ENCODE peak calls at places on chromosomes 7 and 10, in nine cellular contexts. T, G, Q, D, R, P, A, Z and V are unnamed samples.

GRCh38 chr7:55020481-55020871 is 1.7 kb downstream of the EGFR start:
- DNase-seq in D (peak), G (peak), Z (peak), Q (peak), P (no peak), R (peak), T (no peak), A (no peak), V (peak)

GRCh38 chr7:15305002-15305600 is 256.7 kb downstream of the AGMO start:
- DNase-seq in Q (peak), T (no peak), A (peak), R (no peak), D (peak), P (no peak), Z (peak), G (peak), V (no peak)

GRCh38 chr7:4641667-4642467 is 40.2 kb upstream of the FOXK1 start:
- DNase-seq in T (peak), R (peak), D (peak), P (peak), Q (peak), Z (peak), G (peak), A (peak), V (peak)

GRCh38 chr10:3493621-3494020 is 291.4 kb downstream of the KLF6 start:
- DNase-seq in A (no peak), G (no peak), T (no peak), R (no peak), Q (no peak), Z (no peak), D (no peak), P (no peak), V (no peak)

GRCh38 chr7:142788303-142789286 is 17.8 kb downstream of the PRSS2 start:
- DNase-seq in P (no peak), Q (no peak), A (no peak), R (no peak), T (no peak), Z (no peak), D (no peak), G (no peak), V (no peak)

GRCh38 chr7:47915066-47915976 is 32.9 kb downstream of the PKD1L1 start:
- DNase-seq in A (no peak), G (no peak), D (peak), P (no peak), Z (peak), Q (no peak), T (no peak), R (no peak), V (no peak)

GRCh38 chr10:132185601-132186487 is 904 bp upstream of the DPYSL4 start:
- DNase-seq in P (no peak), Z (no peak), T (peak), D (peak), G (peak), Q (no peak), R (no peak), A (peak), V (no peak)

GRCh38 chr7:84336303-84336702 is 141.7 kb upstream of the SEMA3A start:
- DNase-seq in T (no peak), A (no peak), D (peak), R (no peak), Q (no peak), P (peak), Z (peak), G (no peak), V (no peak)

GRCh38 chr10:86373828-86374227 is 7.2 kb upstream of the GRID1 start:
- DNase-seq in D (no peak), Z (no peak), G (no peak), T (no peak), Q (no peak), A (no peak), R (peak), P (no peak), V (no peak)

GRCh38 chr7:140360697-140361229 is 37.6 kb downstream of the SLC37A3 start:
- DNase-seq in G (no peak), R (no peak), T (no peak), Q (no peak), Z (no peak), A (no peak), D (no peak), P (no peak), V (no peak)

GRCh38 chr7:53059591-53059990 is 24.2 kb downstream of the POM121L12 start:
- DNase-seq in T (no peak), P (no peak), D (no peak), Q (no peak), Z (no peak), A (no peak), R (no peak), G (no peak), V (no peak)

GRCh38 chr7:41045556-41046123 is 657.2 kb downstream of the INHBA start:
- DNase-seq in T (no peak), Q (no peak), P (no peak), R (no peak), A (peak), D (no peak), G (no peak), Z (no peak), V (no peak)

GRCh38 chr7:124276005-124276606 is 243.2 kb upstream of the TMEM229A start:
- DNase-seq in G (no peak), Q (peak), Z (no peak), A (peak), P (no peak), R (no peak), D (peak), T (no peak), V (no peak)

GRCh38 chr10:14385591-14386201 is 55.0 kb upstream of the FRMD4A start:
- DNase-seq in P (no peak), Z (peak), A (no peak), Q (peak), R (no peak), T (no peak), D (peak), G (no peak), V (no peak)

GRCh38 chr7:27107391-27107900 is 5.0 kb upstream of the HOXA2 start:
- DNase-seq in Z (no peak), A (no peak), G (no peak), R (peak), D (no peak), T (no peak), P (no peak), Q (no peak), V (no peak)

GRCh38 chr7:27106181-27106905 is 3.9 kb upstream of the HOXA2 start:
- DNase-seq in Q (no peak), G (no peak), A (peak), D (no peak), R (peak), Z (peak), T (no peak), P (no peak), V (peak)

GRCh38 chr7:27107901-27108381 is 5.5 kb upstream of the HOXA2 start:
- DNase-seq in G (no peak), T (no peak), Q (no peak), D (no peak), R (peak), P (no peak), A (no peak), Z (no peak), V (no peak)

GRCh38 chr7:27105161-27106122 is 3.0 kb upstream of the HOXA2 start:
- DNase-seq in Q (no peak), Z (no peak), G (no peak), P (no peak), A (no peak), T (no peak), D (no peak), R (no peak), V (no peak)

GRCh38 chr7:27106906-27107250 is 4.4 kb upstream of the HOXA2 start:
- DNase-seq in A (no peak), Z (no peak), D (no peak), G (no peak), T (no peak), Q (no peak), R (no peak), P (no peak), V (no peak)
- H3K4me3 ChIP-seq in A (no peak), Z (peak), D (no peak), G (peak), T (no peak), Q (no peak), R (peak), P (no peak), V (no peak)

GRCh38 chr7:100195222-100195621 is 17.5 kb downstream of the STAG3 start:
- DNase-seq in A (no peak), Z (no peak), D (no peak), R (no peak), G (no peak), P (no peak), T (no peak), Q (no peak), V (no peak)

GRCh38 chr7:100198266-100198665 is 20.5 kb downstream of the STAG3 start:
- DNase-seq in R (no peak), D (no peak), Q (no peak), P (no peak), A (no peak), Z (no peak), G (no peak), T (no peak), V (no peak)

GRCh38 chr7:100200693-100201092 is 19.1 kb upstream of the PVRIG start:
- DNase-seq in R (no peak), P (no peak), T (no peak), A (no peak), Q (no peak), D (no peak), Z (no peak), G (no peak), V (no peak)
- H3K4me3 ChIP-seq in R (no peak), P (no peak), T (no peak), A (no peak), Q (no peak), D (no peak), Z (no peak), G (no peak), V (no peak)

DNA sequence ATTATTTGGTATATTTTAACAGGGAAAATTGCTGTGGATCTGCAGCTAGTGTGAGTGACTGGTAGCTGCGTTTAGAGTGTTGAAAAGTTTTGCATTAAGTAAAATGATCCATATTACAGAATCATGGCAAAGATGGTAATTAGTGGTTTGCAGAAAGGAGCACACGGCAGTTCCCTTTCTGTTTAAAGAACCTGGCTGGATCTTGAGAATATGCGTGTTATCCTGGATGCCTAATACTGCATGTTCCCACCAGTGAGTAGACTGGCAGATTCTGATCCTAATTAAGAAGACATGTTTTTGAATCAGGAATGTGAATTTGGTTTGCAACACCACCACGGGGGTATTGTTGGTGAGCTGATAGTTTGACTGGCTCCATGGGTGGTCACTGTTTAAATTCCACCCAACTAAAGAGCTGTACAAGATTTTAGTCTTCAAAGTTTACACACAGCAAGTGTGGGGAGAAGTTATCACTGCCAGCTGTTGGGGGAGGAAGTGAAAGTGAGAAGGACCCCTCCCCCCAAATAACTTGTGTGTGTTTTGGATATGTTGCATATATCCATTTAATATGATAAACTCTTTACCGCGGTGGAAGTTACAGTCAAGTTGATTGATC is 5.6 kb downstream of the RBM20 start:
- DNase-seq in P (no peak), T (no peak), R (no peak), A (peak), G (no peak), D (no peak), Q (no peak), Z (no peak), V (no peak)
- H3K4me3 ChIP-seq in P (no peak), T (no peak), R (no peak), A (no peak), G (peak), D (no peak), Q (no peak), Z (no peak), V (no peak)

DNA sequence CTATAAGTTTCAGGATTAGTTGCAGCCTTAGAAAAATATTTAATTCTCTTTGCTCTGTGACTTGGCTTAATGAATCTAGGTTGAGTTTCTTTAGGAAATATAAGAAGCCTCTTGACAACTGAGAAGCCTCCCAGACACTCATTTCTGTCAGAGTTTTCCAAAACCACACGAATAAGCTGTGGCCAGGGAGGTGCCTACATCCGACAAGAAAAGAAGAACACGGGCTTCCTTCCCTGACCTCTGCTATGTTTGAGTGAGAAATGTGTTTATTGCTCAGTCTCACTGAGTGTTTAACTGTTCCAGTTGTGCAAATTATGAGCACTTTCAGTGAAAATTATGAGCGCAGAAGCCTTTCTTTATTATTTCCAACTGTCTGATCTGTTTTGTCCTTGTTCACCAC is 105.0 kb downstream of the TRIL start:
- DNase-seq in T (no peak), Z (no peak), G (no peak), P (no peak), R (no peak), A (no peak), D (no peak), Q (no peak), V (no peak)
- H3K4me3 ChIP-seq in T (no peak), Z (no peak), G (no peak), P (no peak), R (no peak), A (peak), D (no peak), Q (no peak), V (no peak)

DNA sequence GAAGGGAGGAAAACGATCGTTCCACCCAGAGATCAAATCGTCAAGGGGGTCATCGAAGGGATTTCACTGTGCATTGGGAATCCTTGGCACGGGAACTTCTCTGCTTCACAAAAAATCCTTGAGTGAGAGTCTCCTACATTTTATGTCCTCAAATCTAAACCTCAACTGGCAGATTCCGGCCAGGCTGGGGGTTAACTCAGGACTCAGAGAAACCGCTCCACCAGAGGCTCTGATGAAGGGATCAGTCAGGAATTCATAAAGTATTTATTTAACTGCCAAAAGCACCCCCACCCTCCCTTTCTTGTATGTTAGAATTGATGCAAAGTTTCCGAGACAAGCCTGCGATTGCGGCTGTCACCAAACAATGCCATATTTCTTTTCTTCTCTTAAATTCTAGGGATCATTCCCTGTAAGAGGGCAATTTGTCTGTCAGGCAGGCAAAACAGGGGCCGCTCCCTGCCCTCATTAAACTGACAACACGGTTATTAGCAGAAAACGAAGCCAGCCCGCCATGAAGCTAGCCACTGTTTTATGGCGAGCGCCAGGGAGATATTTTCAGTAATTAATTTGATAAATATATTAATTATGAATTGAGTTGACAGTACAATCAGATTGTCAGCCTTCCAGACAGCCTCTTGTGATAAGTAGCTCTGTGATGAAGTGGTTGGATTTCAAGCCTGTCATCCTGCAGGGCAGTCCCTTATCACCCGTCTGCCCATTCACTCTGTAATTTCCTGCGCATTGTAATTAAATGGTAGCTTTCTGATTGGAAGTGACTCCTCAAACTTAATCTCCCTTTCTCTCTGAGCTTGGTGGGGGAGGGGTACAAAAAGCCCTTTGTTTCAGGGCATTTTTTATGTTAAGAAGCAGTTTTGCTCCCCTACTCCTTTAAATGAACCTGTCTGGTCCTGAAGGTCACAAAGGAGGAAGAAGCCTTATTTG is 153.0 kb upstream of the GPR26 start:
- DNase-seq in P (no peak), A (peak), Z (no peak), R (no peak), D (no peak), T (no peak), Q (no peak), G (no peak), V (no peak)
- H3K4me3 ChIP-seq in P (no peak), A (no peak), Z (no peak), R (no peak), D (no peak), T (no peak), Q (no peak), G (no peak), V (no peak)

GRCh38 chr10:128061306-128062300 is 64.6 kb downstream of the MKI67 start:
- DNase-seq in A (no peak), D (no peak), R (peak), T (no peak), Z (no peak), P (no peak), G (no peak), Q (no peak), V (no peak)
- H3K4me3 ChIP-seq in A (no peak), D (no peak), R (no peak), T (no peak), Z (no peak), P (no peak), G (no peak), Q (no peak), V (no peak)

GRCh38 chr10:123270806-123271205 is 116.6 kb downstream of the BUB3 start:
- DNase-seq in Z (no peak), G (no peak), P (no peak), D (no peak), T (no peak), Q (no peak), A (no peak), R (no peak), V (no peak)

GRCh38 chr10:123272171-123272570 is 118.0 kb downstream of the BUB3 start:
- DNase-seq in R (no peak), D (no peak), G (no peak), Q (peak), T (no peak), A (no peak), P (no peak), Z (peak), V (no peak)

GRCh38 chr10:123274513-123275182 is 120.4 kb downstream of the BUB3 start:
- DNase-seq in Z (no peak), G (no peak), P (no peak), D (no peak), A (peak), Q (no peak), T (no peak), R (no peak), V (no peak)

GRCh38 chr10:123278445-123278844 is 124.2 kb downstream of the BUB3 start:
- DNase-seq in P (no peak), Q (no peak), Z (no peak), D (no peak), T (no peak), A (no peak), G (no peak), R (no peak), V (peak)

GRCh38 chr10:123275183-123275549 is 121.0 kb downstream of the BUB3 start:
- DNase-seq in D (no peak), Q (no peak), G (no peak), P (no peak), R (no peak), A (no peak), T (no peak), Z (no peak), V (peak)
- H3K4me3 ChIP-seq in D (no peak), Q (no peak), G (no peak), P (no peak), R (no peak), A (no peak), T (no peak), Z (no peak), V (no peak)